ENCODE peak calls at places on chromosomes 3 and 15, in four cellular contexts. One of them, this sample, is unnamed.
A peak's percentile ranks its signal among the peaks of the same experiment; 100 is the strongest.

GRCh38 chr3:10957976-10958749 is 34.4 kb upstream of the SLC6A1 start:
- DNase-seq in ovary: no peak
- DNase-seq in endothelial cell of umbilical vein: no peak
- DNase-seq in breast epithelium: no peak
- DNase-seq in this sample: no peak

GRCh38 chr15:77473328-77473727 is 52.6 kb downstream of the HMG20A start:
- DNase-seq in endothelial cell of umbilical vein: no peak
- DNase-seq in ovary: no peak
- DNase-seq in breast epithelium: no peak
- DNase-seq in this sample: no peak

GRCh38 chr3:62090066-62090465 is 283.3 kb downstream of the FEZF2 start:
- DNase-seq in ovary: no peak
- DNase-seq in breast epithelium: no peak
- DNase-seq in endothelial cell of umbilical vein: no peak
- DNase-seq in this sample: no peak

GRCh38 chr3:82940124-82940523 is 1178.7 kb upstream of the GBE1 start:
- DNase-seq in breast epithelium: no peak
- DNase-seq in ovary: no peak
- DNase-seq in endothelial cell of umbilical vein: no peak
- DNase-seq in this sample: peak; percentile 79

GRCh38 chr3:54515439-54516213 is 393.3 kb downstream of the CACNA2D3 start:
- DNase-seq in ovary: no peak
- DNase-seq in breast epithelium: no peak
- DNase-seq in endothelial cell of umbilical vein: no peak
- DNase-seq in this sample: no peak

GRCh38 chr15:79522656-79523055 is 90.5 kb downstream of the MINAR1 start:
- DNase-seq in breast epithelium: no peak
- DNase-seq in endothelial cell of umbilical vein: no peak
- DNase-seq in ovary: no peak
- DNase-seq in this sample: no peak

GRCh38 chr3:124119056-124119721 is 127.3 kb upstream of the ROPN1 start:
- DNase-seq in endothelial cell of umbilical vein: peak; percentile 59
- DNase-seq in ovary: no peak
- DNase-seq in breast epithelium: no peak
- DNase-seq in this sample: no peak

GRCh38 chr3:147398841-147399534 is 7.4 kb downstream of the ZIC4 start:
- DNase-seq in ovary: no peak
- DNase-seq in breast epithelium: no peak
- DNase-seq in endothelial cell of umbilical vein: no peak
- DNase-seq in this sample: no peak

GRCh38 chr3:89300519-89300918 is 193.1 kb downstream of the EPHA3 start:
- DNase-seq in endothelial cell of umbilical vein: no peak
- DNase-seq in breast epithelium: no peak
- DNase-seq in ovary: no peak
- DNase-seq in this sample: no peak

GRCh38 chr15:83015361-83015760 is 3.9 kb upstream of the C15orf40 start:
- DNase-seq in endothelial cell of umbilical vein: no peak
- DNase-seq in ovary: no peak
- DNase-seq in breast epithelium: no peak
- DNase-seq in this sample: no peak

GRCh38 chr15:40291088-40291574 is 8.3 kb upstream of the ANKRD63 start:
- DNase-seq in breast epithelium: no peak
- DNase-seq in endothelial cell of umbilical vein: peak; percentile 36
- DNase-seq in ovary: peak; percentile 62
- DNase-seq in this sample: no peak

GRCh38 chr3:38039101-38039898 is at the start of gene DLEC1:
- DNase-seq in ovary: peak; percentile 64
- DNase-seq in endothelial cell of umbilical vein: peak; percentile 26
- DNase-seq in breast epithelium: peak; percentile 65
- DNase-seq in this sample: peak; percentile 91

GRCh38 chr15:98799461-98799971 is 151.2 kb downstream of the IGF1R start:
- DNase-seq in breast epithelium: no peak
- DNase-seq in ovary: no peak
- DNase-seq in endothelial cell of umbilical vein: peak; percentile 21
- DNase-seq in this sample: no peak

GRCh38 chr3:152060701-152061100 is 187.3 kb downstream of the SUCNR1 start:
- DNase-seq in endothelial cell of umbilical vein: no peak
- DNase-seq in ovary: no peak
- DNase-seq in breast epithelium: no peak
- DNase-seq in this sample: no peak

GRCh38 chr3:126142652-126143051 is 37.7 kb downstream of the ALDH1L1 start:
- DNase-seq in breast epithelium: peak; percentile 24
- DNase-seq in endothelial cell of umbilical vein: no peak
- DNase-seq in ovary: no peak
- DNase-seq in this sample: peak; percentile 70

GRCh38 chr3:30658328-30659052 is 52.1 kb downstream of the TGFBR2 start:
- DNase-seq in ovary: no peak
- DNase-seq in endothelial cell of umbilical vein: peak; percentile 95
- DNase-seq in breast epithelium: no peak
- DNase-seq in this sample: no peak

GRCh38 chr3:167895684-167896083 is 160.2 kb downstream of the SERPINI1 start:
- DNase-seq in breast epithelium: no peak
- DNase-seq in ovary: no peak
- DNase-seq in endothelial cell of umbilical vein: no peak
- DNase-seq in this sample: no peak

GRCh38 chr3:129554356-129555120 is 11.6 kb downstream of the H1-8 start:
- DNase-seq in breast epithelium: no peak
- DNase-seq in ovary: peak; percentile 63
- DNase-seq in endothelial cell of umbilical vein: peak; percentile 20
- DNase-seq in this sample: no peak

GRCh38 chr3:118213892-118214291 is 820.8 kb downstream of the IGSF11 start:
- DNase-seq in ovary: no peak
- DNase-seq in endothelial cell of umbilical vein: no peak
- DNase-seq in breast epithelium: no peak
- DNase-seq in this sample: no peak

GRCh38 chr3:180036678-180037455 is at the start of gene PEX5L:
- DNase-seq in breast epithelium: peak; percentile 53
- DNase-seq in endothelial cell of umbilical vein: peak; percentile 42
- DNase-seq in ovary: peak; percentile 82
- DNase-seq in this sample: no peak

GRCh38 chr3:31219131-31219843 is 313.4 kb upstream of the STT3B start:
- DNase-seq in ovary: no peak
- DNase-seq in breast epithelium: no peak
- DNase-seq in endothelial cell of umbilical vein: no peak
- DNase-seq in this sample: no peak

GRCh38 chr15:78082743-78083110 is 5.2 kb upstream of the TBC1D2B start:
- DNase-seq in breast epithelium: no peak
- DNase-seq in ovary: no peak
- DNase-seq in endothelial cell of umbilical vein: no peak
- DNase-seq in this sample: no peak

GRCh38 chr3:178500631-178501030 is 35.6 kb upstream of the KCNMB2 start:
- DNase-seq in breast epithelium: no peak
- DNase-seq in ovary: no peak
- DNase-seq in endothelial cell of umbilical vein: peak; percentile 8
- DNase-seq in this sample: no peak

GRCh38 chr3:71430941-71431552 is 152.5 kb downstream of the FOXP1 start:
- DNase-seq in ovary: no peak
- DNase-seq in breast epithelium: no peak
- DNase-seq in endothelial cell of umbilical vein: no peak
- DNase-seq in this sample: no peak

GRCh38 chr3:97970131-97970530 is 2.1 kb downstream of the RIOX2 start:
- DNase-seq in breast epithelium: no peak
- DNase-seq in ovary: no peak
- DNase-seq in endothelial cell of umbilical vein: no peak
- DNase-seq in this sample: no peak

GRCh38 chr3:31562525-31562924 is 29.8 kb downstream of the STT3B start:
- DNase-seq in ovary: no peak
- DNase-seq in endothelial cell of umbilical vein: no peak
- DNase-seq in breast epithelium: no peak
- DNase-seq in this sample: no peak

GRCh38 chr3:149448331-149448831 is 26.1 kb upstream of the TM4SF4 start:
- DNase-seq in endothelial cell of umbilical vein: peak; percentile 40
- DNase-seq in breast epithelium: no peak
- DNase-seq in ovary: no peak
- DNase-seq in this sample: no peak

GRCh38 chr3:61158152-61158551 is 93.1 kb downstream of the FHIT start:
- DNase-seq in breast epithelium: no peak
- DNase-seq in ovary: no peak
- DNase-seq in endothelial cell of umbilical vein: no peak
- DNase-seq in this sample: no peak

GRCh38 chr3:152272771-152273242 is 4.1 kb downstream of the MBNL1 start:
- DNase-seq in endothelial cell of umbilical vein: peak; percentile 87
- DNase-seq in breast epithelium: no peak
- DNase-seq in ovary: no peak
- DNase-seq in this sample: no peak

GRCh38 chr15:99603828-99604227 is 38.0 kb downstream of the MEF2A start:
- DNase-seq in ovary: no peak
- DNase-seq in breast epithelium: no peak
- DNase-seq in endothelial cell of umbilical vein: peak; percentile 10
- DNase-seq in this sample: no peak

GRCh38 chr15:33766329-33766728 is 202.0 kb upstream of the CHRM5 start:
- DNase-seq in ovary: no peak
- DNase-seq in endothelial cell of umbilical vein: no peak
- DNase-seq in breast epithelium: no peak
- DNase-seq in this sample: no peak

DNA sequence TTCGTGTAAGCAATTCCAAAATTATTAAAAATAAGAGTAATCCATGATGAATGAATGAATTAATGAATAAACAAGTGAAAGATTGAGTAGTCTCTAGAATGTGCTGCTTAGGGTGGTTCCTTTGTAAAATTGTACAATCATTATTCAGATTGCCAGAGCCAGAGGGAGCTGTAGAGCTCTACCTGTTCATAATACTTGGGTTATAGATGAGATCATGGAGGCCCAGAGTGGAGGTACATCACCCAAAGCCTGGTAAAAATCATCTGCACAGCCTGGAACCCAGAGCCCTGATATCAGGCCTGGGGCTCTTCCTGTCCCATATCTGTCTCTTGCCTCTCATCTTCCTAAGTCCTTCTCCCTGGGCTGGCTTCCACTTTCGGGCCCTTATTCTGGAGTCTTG is 297.2 kb downstream of the RPLP1 start:
- DNase-seq in ovary: no peak
- DNase-seq in endothelial cell of umbilical vein: peak; percentile 16
- DNase-seq in breast epithelium: no peak
- DNase-seq in this sample: no peak
- TF ChIP-seq CTCF in ovary: no peak
- TF ChIP-seq CTCF in endothelial cell of umbilical vein: peak; percentile 9
- TF ChIP-seq CTCF in breast epithelium: no peak
- TF ChIP-seq CTCF in this sample: no peak

GRCh38 chr3:4978259-4978965 is 825 bp upstream of the BHLHE40 start:
- DNase-seq in endothelial cell of umbilical vein: peak; percentile 98
- DNase-seq in ovary: peak; percentile 95
- DNase-seq in breast epithelium: peak; percentile 97
- DNase-seq in this sample: peak; percentile 99

GRCh38 chr3:4977889-4978258 is 1.4 kb upstream of the BHLHE40 start:
- DNase-seq in endothelial cell of umbilical vein: no peak
- DNase-seq in ovary: no peak
- DNase-seq in breast epithelium: no peak
- DNase-seq in this sample: no peak

GRCh38 chr3:4979401-4980228 is at the start of gene BHLHE40:
- DNase-seq in breast epithelium: no peak
- DNase-seq in ovary: no peak
- DNase-seq in endothelial cell of umbilical vein: peak; percentile 56
- DNase-seq in this sample: no peak

GRCh38 chr3:4980229-4981159 is 1.3 kb downstream of the BHLHE40 start:
- DNase-seq in ovary: peak; percentile 94
- DNase-seq in endothelial cell of umbilical vein: peak; percentile 93
- DNase-seq in breast epithelium: peak; percentile 93
- DNase-seq in this sample: peak; percentile 95

DNA sequence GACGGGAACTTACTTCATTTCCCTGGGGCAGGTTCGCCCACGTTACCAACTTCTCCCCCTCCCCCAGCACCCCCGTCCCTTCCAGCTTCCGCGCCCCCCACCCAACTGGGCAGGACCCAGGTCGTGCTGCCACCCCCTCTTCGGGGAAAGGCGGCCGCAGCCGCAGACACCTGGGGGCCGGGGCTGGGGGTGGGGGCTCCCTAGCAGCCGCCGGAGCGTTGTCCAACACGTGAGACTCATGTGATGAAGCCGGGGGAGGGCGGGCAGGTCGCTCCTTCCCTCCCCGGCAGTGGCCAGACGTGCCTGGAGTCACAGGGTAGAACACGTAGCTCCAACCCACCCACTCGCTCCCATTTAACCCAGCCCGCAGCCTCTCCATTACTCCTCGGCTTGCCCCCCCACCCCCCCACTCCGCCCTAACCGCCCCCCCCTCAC is 254 bp upstream of the BHLHE40 start:
- DNase-seq in ovary: peak; percentile 92
- DNase-seq in breast epithelium: peak; percentile 96
- DNase-seq in endothelial cell of umbilical vein: peak; percentile 95
- DNase-seq in this sample: peak; percentile 98
- H3K4me3 ChIP-seq in ovary: peak overlapping the region; percentile 87
- H3K4me3 ChIP-seq in breast epithelium: peak overlapping the region; percentile 96
- H3K4me3 ChIP-seq in endothelial cell of umbilical vein: no peak overlapping the region
- H3K4me3 ChIP-seq in this sample: peak overlapping the region; percentile 33

GRCh38 chr15:92920595-92921169 is 20.6 kb downstream of the CHD2 start:
- DNase-seq in breast epithelium: no peak
- DNase-seq in endothelial cell of umbilical vein: no peak
- DNase-seq in ovary: no peak
- DNase-seq in this sample: no peak

GRCh38 chr15:92915766-92916435 is 15.8 kb downstream of the CHD2 start:
- DNase-seq in breast epithelium: no peak
- DNase-seq in ovary: no peak
- DNase-seq in endothelial cell of umbilical vein: peak; percentile 55
- DNase-seq in this sample: no peak

GRCh38 chr15:92914768-92915221 is 14.7 kb downstream of the CHD2 start:
- DNase-seq in endothelial cell of umbilical vein: no peak
- DNase-seq in breast epithelium: no peak
- DNase-seq in ovary: no peak
- DNase-seq in this sample: no peak

GRCh38 chr15:92921215-92922131 is 21.3 kb downstream of the CHD2 start:
- DNase-seq in ovary: no peak
- DNase-seq in endothelial cell of umbilical vein: peak; percentile 67
- DNase-seq in breast epithelium: no peak
- DNase-seq in this sample: no peak

GRCh38 chr15:92917606-92918407 is 17.7 kb downstream of the CHD2 start:
- DNase-seq in endothelial cell of umbilical vein: peak; percentile 98
- DNase-seq in ovary: peak; percentile 93
- DNase-seq in breast epithelium: peak; percentile 97
- DNase-seq in this sample: peak; percentile 99
- TF ChIP-seq POLR2A in endothelial cell of umbilical vein: peak; percentile 54
- TF ChIP-seq POLR2A in ovary: no peak
- TF ChIP-seq POLR2A in breast epithelium: no peak
- TF ChIP-seq POLR2A in this sample: no peak

GRCh38 chr15:62708470-62708869 is 334.1 kb upstream of the TPM1 start:
- DNase-seq in breast epithelium: no peak
- DNase-seq in endothelial cell of umbilical vein: no peak
- DNase-seq in ovary: no peak
- DNase-seq in this sample: no peak

GRCh38 chr15:62711691-62712454 is 330.7 kb upstream of the TPM1 start:
- DNase-seq in ovary: no peak
- DNase-seq in endothelial cell of umbilical vein: peak; percentile 7
- DNase-seq in breast epithelium: no peak
- DNase-seq in this sample: no peak

GRCh38 chr15:62709261-62709660 is 333.3 kb upstream of the TPM1 start:
- DNase-seq in ovary: no peak
- DNase-seq in breast epithelium: no peak
- DNase-seq in endothelial cell of umbilical vein: no peak
- DNase-seq in this sample: no peak

DNA sequence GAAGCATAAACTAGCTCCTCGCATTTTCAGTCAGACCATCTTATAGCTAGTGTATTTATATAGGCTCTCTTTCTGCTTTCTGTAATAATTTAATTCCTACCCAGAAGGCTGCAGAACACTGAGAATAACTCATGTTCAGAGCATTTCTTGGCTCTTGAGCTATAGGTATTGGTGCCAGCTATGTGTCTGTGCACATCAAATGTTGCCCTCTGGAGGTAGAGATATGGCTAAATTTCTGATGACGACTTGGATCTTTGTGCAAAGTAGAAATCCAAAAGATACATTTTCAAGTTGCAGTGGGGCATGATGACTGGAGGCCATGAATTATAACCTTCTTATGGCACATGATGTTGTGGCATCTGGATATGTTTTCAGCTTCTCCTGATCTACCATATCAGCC is 336.2 kb upstream of the TPM1 start:
- DNase-seq in ovary: no peak
- DNase-seq in breast epithelium: no peak
- DNase-seq in endothelial cell of umbilical vein: no peak
- DNase-seq in this sample: no peak
- TF ChIP-seq CTCF in ovary: no peak
- TF ChIP-seq CTCF in breast epithelium: no peak
- TF ChIP-seq CTCF in endothelial cell of umbilical vein: no peak
- TF ChIP-seq CTCF in this sample: no peak

This sample was measured in lower leg skin.